ENCODE peak calls at places on chromosomes 4 and X, in five cellular contexts. I is HCT116, H is HepG2, X is K562, V is GM12878. G is an unnamed sample.

GRCh38 chr4:98148856-98149255 is 5.6 kb upstream of the STPG2 start:
- DNase-seq in I (no peak), H (no peak), X (no peak), V (no peak), G (no peak)

GRCh38 chr4:66959207-66959606 is 586.1 kb downstream of the CENPC start:
- DNase-seq in I (no peak), H (no peak), X (no peak), V (no peak), G (no peak)

GRCh38 chr4:6141554-6141953 is 58.8 kb downstream of the JAKMIP1 start:
- DNase-seq in I (no peak), H (no peak), X (no peak), V (no peak), G (no peak)

GRCh38 chrX:150405576-150405975 is 42.5 kb downstream of the MAMLD1 start:
- DNase-seq in I (no peak), H (no peak), X (peak), V (no peak), G (no peak)

GRCh38 chr4:78059524-78059889 is 2.4 kb downstream of the FRAS1 start:
- DNase-seq in I (peak), H (peak), X (peak), V (no peak), G (peak)

GRCh38 chrX:96564595-96564994 is 120.0 kb upstream of the DIAPH2 start:
- DNase-seq in I (no peak), H (no peak), X (no peak), V (no peak), G (no peak)

GRCh38 chrX:132401935-132402334 is 86.9 kb downstream of the MBNL3 start:
- DNase-seq in I (no peak), H (peak), X (no peak), V (no peak), G (no peak)

GRCh38 chrX:44106864-44107263 is 133.7 kb upstream of the NDP start:
- DNase-seq in I (no peak), H (no peak), X (no peak), V (no peak), G (no peak)

GRCh38 chrX:39886282-39886681 is 211.5 kb downstream of the BCOR start:
- DNase-seq in I (no peak), H (no peak), X (no peak), V (no peak), G (no peak)

GRCh38 chrX:74853255-74853654 is 72.0 kb downstream of the NEXMIF start:
- DNase-seq in I (no peak), H (no peak), X (no peak), V (no peak), G (no peak)
- TF ChIP-seq SRF in I (no peak), H (no peak), X (no peak), V (no peak), G (no peak)

DNA sequence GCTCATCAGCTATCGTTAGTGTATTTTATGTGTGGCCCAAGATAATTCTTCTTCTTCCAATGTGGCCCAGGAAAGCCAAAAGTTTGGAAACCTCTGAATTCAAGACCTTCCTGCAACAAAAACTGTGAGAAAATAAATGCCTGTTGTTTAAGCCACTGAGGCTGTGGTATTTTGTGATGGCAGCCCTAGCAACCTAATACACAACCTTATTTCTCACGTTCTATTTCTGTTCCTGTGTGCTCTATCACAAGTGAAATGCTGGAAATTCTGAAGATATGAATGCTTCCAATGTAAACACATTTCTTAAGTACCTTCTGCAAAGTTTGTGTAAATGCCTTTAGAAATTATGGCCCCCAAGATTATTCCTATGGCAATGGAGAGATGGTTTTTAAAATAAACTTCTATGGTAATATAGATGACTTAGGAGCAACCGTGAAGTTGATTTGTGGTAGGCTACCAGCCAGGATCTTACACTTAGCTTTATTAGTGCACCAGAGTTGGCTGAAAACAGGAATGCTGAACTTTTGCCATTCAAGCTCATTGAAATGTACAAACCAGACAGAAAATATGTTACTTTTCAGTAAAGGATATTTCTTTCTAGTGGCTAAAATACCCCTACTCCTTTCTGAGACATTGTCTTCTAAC is 148.0 kb downstream of the USP46 start:
- DNase-seq in I (no peak), H (no peak), X (no peak), V (no peak), G (no peak)
- TF ChIP-seq SRF in I (no peak), H (no peak), X (no peak), V (no peak), G (no peak)

DNA sequence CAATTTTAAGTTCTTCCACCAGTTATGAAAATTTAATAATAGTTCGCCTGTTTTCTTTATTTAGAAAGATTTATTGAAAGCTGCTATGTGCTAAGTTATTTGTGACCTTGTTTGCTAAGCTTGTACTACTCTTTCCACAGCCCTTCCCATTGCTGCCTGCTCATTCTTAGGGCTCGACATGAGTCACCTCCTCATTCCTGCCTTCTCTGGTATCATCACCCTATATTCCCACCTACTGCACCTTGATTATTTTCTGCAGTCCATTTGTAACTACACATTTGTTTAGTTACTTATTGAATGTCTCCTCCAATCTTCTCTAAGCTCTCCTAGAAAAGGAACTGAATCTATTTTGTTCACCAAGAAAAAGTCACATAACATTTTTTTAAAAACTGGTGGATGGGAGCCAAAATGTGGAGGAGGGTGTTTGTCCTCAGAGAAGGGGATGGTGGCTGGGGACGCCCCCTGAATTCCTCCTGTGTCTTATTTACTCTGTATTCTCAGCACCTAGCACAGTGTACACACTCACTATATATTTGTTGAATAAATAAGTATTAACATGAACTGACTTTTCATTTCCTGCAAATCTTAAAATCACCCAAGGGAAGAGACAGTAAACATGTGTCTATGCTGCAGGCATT is 3.7 kb upstream of the RAB9A start:
- DNase-seq in I (no peak), H (no peak), X (no peak), V (no peak), G (no peak)
- TF ChIP-seq SRF in I (no peak), H (no peak), X (no peak), V (no peak), G (no peak)

GRCh38 chrX:47499291-47499690 is 16.3 kb upstream of the ZNF41 start:
- DNase-seq in I (no peak), H (no peak), X (no peak), V (no peak), G (no peak)

GRCh38 chrX:47502591-47503222 is 19.7 kb upstream of the ZNF41 start:
- DNase-seq in I (no peak), H (no peak), X (no peak), V (no peak), G (no peak)

GRCh38 chrX:47498411-47498810 is 15.4 kb upstream of the ZNF41 start:
- DNase-seq in I (no peak), H (no peak), X (no peak), V (no peak), G (no peak)

GRCh38 chrX:47501226-47502071 is 18.4 kb upstream of the ZNF41 start:
- DNase-seq in I (no peak), H (no peak), X (no peak), V (no peak), G (no peak)

GRCh38 chrX:47500541-47500940 is 17.5 kb upstream of the ZNF41 start:
- DNase-seq in I (no peak), H (no peak), X (no peak), V (no peak), G (no peak)
- TF ChIP-seq SRF in I (no peak), H (no peak), X (no peak), V (no peak), G (no peak)

GRCh38 chrX:103792916-103793540 is 16.4 kb downstream of the PLP1 start:
- DNase-seq in I (no peak), H (no peak), X (no peak), V (no peak), G (no peak)

GRCh38 chrX:103794117-103794516 is 17.5 kb downstream of the PLP1 start:
- DNase-seq in I (no peak), H (no peak), X (no peak), V (no peak), G (no peak)

GRCh38 chrX:103791826-103792458 is 15.3 kb downstream of the PLP1 start:
- DNase-seq in I (no peak), H (no peak), X (no peak), V (no peak), G (no peak)

GRCh38 chrX:103791233-103791632 is 14.6 kb downstream of the PLP1 start:
- DNase-seq in I (no peak), H (no peak), X (no peak), V (no peak), G (no peak)

DNA sequence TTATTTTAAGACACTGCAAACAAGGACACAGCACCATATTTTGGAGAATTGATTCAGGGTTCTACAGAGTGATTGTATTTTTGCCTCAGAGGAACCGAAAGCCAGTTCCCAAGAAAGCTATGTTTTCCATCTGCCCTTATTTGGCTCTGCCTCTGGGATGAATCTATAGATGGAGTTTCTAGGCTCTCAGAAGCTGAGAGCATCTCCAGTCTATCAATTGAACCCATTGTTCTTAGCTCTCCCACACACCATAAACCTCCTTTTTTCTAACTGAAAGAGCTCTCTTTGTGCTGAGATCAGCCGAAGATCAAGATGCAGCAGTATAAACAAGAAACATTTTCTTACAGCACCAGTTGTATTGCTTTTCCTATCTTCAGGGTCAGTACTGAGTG is 16.9 kb downstream of the PLP1 start:
- DNase-seq in I (no peak), H (no peak), X (no peak), V (no peak), G (no peak)
- TF ChIP-seq SRF in I (no peak), H (no peak), X (no peak), V (no peak), G (peak)

G was measured in H1.